ENCODE peak calls at places on chromosomes 2 and 18, in seven cellular contexts. P is hippocampal formation; C is HTR-8/SVneo; G is ACHN; U is SW480; F is stimulated activated CD8-positive, alpha-beta memory T cell treated with anti-CD3 and anti-CD28 coated beads, Interleukin-4, amount 100 ng/mL, for 48 hours; Z is breast epithelium. M is an unnamed sample.

GRCh38 chr2:98921062-98921461 is 15.0 kb downstream of the CRACDL start:
- DNase-seq in C (no peak), F (no peak), U (no peak), P (no peak), Z (no peak), G (no peak), M (no peak)

GRCh38 chr2:133417410-133417809 is 150.9 kb downstream of the NCKAP5 start:
- DNase-seq in G (no peak), P (no peak), Z (no peak), C (no peak), U (peak), F (no peak), M (no peak)

GRCh38 chr18:70523798-70524182 is 234.9 kb downstream of the SOCS6 start:
- DNase-seq in G (no peak), Z (no peak), U (no peak), F (no peak), P (no peak), C (no peak), M (no peak)

GRCh38 chr2:31558401-31559295 is 22.1 kb downstream of the SRD5A2 start:
- DNase-seq in U (peak), P (no peak), G (no peak), C (no peak), F (no peak), Z (peak), M (no peak)

GRCh38 chr18:48934708-48935432 is 15.9 kb downstream of the SMAD7 start:
- DNase-seq in Z (no peak), F (no peak), G (no peak), C (no peak), U (no peak), P (peak), M (peak)

GRCh38 chr2:73998451-73998850 is 13.7 kb downstream of the TET3 start:
- DNase-seq in U (no peak), G (no peak), C (no peak), P (no peak), F (no peak), Z (no peak), M (no peak)

GRCh38 chr2:313991-314390 is 26.1 kb upstream of the ALKAL2 start:
- DNase-seq in Z (no peak), F (no peak), C (no peak), U (no peak), G (no peak), P (no peak), M (no peak)

GRCh38 chr2:903223-903900 is 47.3 kb upstream of the SNTG2 start:
- DNase-seq in Z (no peak), G (no peak), U (no peak), C (no peak), P (no peak), F (no peak), M (no peak)

GRCh38 chr2:10141736-10142639 is 19.4 kb downstream of the RRM2 start:
- DNase-seq in P (no peak), U (no peak), F (no peak), Z (no peak), C (no peak), G (peak), M (peak)

GRCh38 chr2:232332940-232333259 is 45.7 kb upstream of the ALPP start:
- DNase-seq in C (no peak), G (no peak), Z (no peak), U (no peak), F (no peak), P (no peak), M (no peak)

GRCh38 chr2:178025551-178026185 is 46.9 kb downstream of the PDE11A start:
- DNase-seq in C (no peak), F (no peak), Z (no peak), U (no peak), G (peak), P (no peak), M (no peak)

GRCh38 chr2:17058772-17059402 is 393.3 kb upstream of the CYRIA start:
- DNase-seq in G (no peak), P (no peak), C (no peak), U (no peak), F (no peak), Z (no peak), M (no peak)

M was measured in lung microvascular endothelial cell.